ENCODE peak calls at places on chromosome 13, in seven cellular contexts. M is CD8-positive, alpha-beta memory T cell; Q is Caco-2; D is pancreas; X is right cardiac atrium; N is SJCRH30; A is psoas muscle. G is an unnamed sample.
A peak's percentile ranks its signal among the peaks of the same experiment; 100 is the strongest.

GRCh38 chr13:37597477-37597876 is 1.1 kb downstream of the POSTN start:
- DNase-seq in M (no peak), Q (no peak), D (no peak), X (no peak), N (no peak), A (no peak), G (no peak)

GRCh38 chr13:42906257-42906656 is 85.8 kb downstream of the EPSTI1 start:
- DNase-seq in M (no peak), Q (no peak), D (no peak), X (no peak), N (no peak), A (no peak), G (no peak)

GRCh38 chr13:84925443-84925842 is 873.8 kb downstream of the SLITRK6 start:
- DNase-seq in M (no peak), Q (no peak), D (no peak), X (no peak), N (no peak), A (no peak), G (no peak)

GRCh38 chr13:110421696-110422395 is 114.8 kb downstream of the COL4A2 start:
- DNase-seq in M (no peak), Q (no peak), D (no peak), X (no peak), N (no peak), A (no peak), G (no peak)

GRCh38 chr13:75770164-75771145 is 134.3 kb downstream of the LMO7 start:
- DNase-seq in M (no peak), Q (no peak), D (no peak), X (no peak), N (no peak), A (no peak), G (no peak)

GRCh38 chr13:83716121-83716520 is 166.2 kb downstream of the SLITRK1 start:
- DNase-seq in M (no peak), Q (no peak), D (no peak), X (no peak), N (no peak), A (no peak), G (no peak)

GRCh38 chr13:20389696-20390525 is 135.7 kb downstream of the CRYL1 start:
- DNase-seq in M (no peak), Q (no peak), D (no peak), X (no peak), N (no peak), A (no peak), G (no peak)

GRCh38 chr13:74217816-74218215 is 83.6 kb upstream of the KLF12 start:
- DNase-seq in M (no peak), Q (no peak), D (no peak), X (no peak), N (no peak), A (no peak), G (no peak)

GRCh38 chr13:45362939-45363338 is 22.0 kb upstream of the TPT1 start:
- DNase-seq in M (no peak), Q (no peak), D (no peak), X (no peak), N (no peak), A (no peak), G (no peak)

GRCh38 chr13:32264407-32264806 is 50.8 kb downstream of the ZAR1L start:
- DNase-seq in M (no peak), Q (no peak), D (no peak), X (peak; percentile 80), N (no peak), A (peak; percentile 49), G (no peak)

GRCh38 chr13:26558074-26558805 is 757 bp downstream of the WASF3 start:
- DNase-seq in M (no peak), Q (no peak), D (peak; percentile 67), X (peak; percentile 33), N (peak; percentile 32), A (peak; percentile 31), G (no peak)

GRCh38 chr13:40800559-40800958 is 11.1 kb downstream of the SLC25A15 start:
- DNase-seq in M (no peak), Q (no peak), D (no peak), X (no peak), N (no peak), A (no peak), G (no peak)

GRCh38 chr13:112908342-112908741 is 60.7 kb upstream of the MCF2L start:
- DNase-seq in M (no peak), Q (no peak), D (no peak), X (no peak), N (no peak), A (no peak), G (no peak)

GRCh38 chr13:113598481-113598880 is 13.9 kb downstream of the TFDP1 start:
- DNase-seq in M (peak; percentile 4), Q (peak; percentile 12), D (peak; percentile 27), X (no peak), N (no peak), A (no peak), G (peak; percentile 5)

GRCh38 chr13:93559718-93560117 is 333.1 kb downstream of the GPC6 start:
- DNase-seq in M (no peak), Q (no peak), D (no peak), X (no peak), N (peak; percentile 35), A (no peak), G (peak; percentile 41)

GRCh38 chr13:38498271-38498670 is 148.6 kb downstream of the UFM1 start:
- DNase-seq in M (no peak), Q (no peak), D (no peak), X (no peak), N (no peak), A (no peak), G (no peak)

GRCh38 chr13:45623516-45624090 is 8.1 kb upstream of the ERICH6B start:
- DNase-seq in M (no peak), Q (no peak), D (no peak), X (no peak), N (no peak), A (no peak), G (no peak)

GRCh38 chr13:111508902-111509509 is 188.6 kb downstream of the TEX29 start:
- DNase-seq in M (no peak), Q (no peak), D (no peak), X (no peak), N (no peak), A (no peak), G (no peak)

GRCh38 chr13:27079421-27079958 is 92.1 kb downstream of the USP12 start:
- DNase-seq in M (no peak), Q (peak; percentile 56), D (no peak), X (no peak), N (peak; percentile 23), A (no peak), G (no peak)

GRCh38 chr13:98020271-98020670 is 66.8 kb downstream of the IPO5 start:
- DNase-seq in M (no peak), Q (no peak), D (no peak), X (no peak), N (no peak), A (no peak), G (no peak)

GRCh38 chr13:73991884-73992283 is 142.3 kb downstream of the KLF12 start:
- DNase-seq in M (no peak), Q (no peak), D (no peak), X (no peak), N (peak; percentile 35), A (no peak), G (no peak)

GRCh38 chr13:59780058-59780457 is 383.7 kb downstream of the DIAPH3 start:
- DNase-seq in M (no peak), Q (no peak), D (no peak), X (no peak), N (no peak), A (no peak), G (no peak)

GRCh38 chr13:105165449-105166125 is 1369.9 kb downstream of the EFNB2 start:
- DNase-seq in M (no peak), Q (no peak), D (no peak), X (no peak), N (no peak), A (no peak), G (no peak)

GRCh38 chr13:42593719-42594012 is 19.7 kb downstream of the TNFSF11 start:
- DNase-seq in M (no peak), Q (no peak), D (no peak), X (no peak), N (no peak), A (no peak), G (no peak)

DNA sequence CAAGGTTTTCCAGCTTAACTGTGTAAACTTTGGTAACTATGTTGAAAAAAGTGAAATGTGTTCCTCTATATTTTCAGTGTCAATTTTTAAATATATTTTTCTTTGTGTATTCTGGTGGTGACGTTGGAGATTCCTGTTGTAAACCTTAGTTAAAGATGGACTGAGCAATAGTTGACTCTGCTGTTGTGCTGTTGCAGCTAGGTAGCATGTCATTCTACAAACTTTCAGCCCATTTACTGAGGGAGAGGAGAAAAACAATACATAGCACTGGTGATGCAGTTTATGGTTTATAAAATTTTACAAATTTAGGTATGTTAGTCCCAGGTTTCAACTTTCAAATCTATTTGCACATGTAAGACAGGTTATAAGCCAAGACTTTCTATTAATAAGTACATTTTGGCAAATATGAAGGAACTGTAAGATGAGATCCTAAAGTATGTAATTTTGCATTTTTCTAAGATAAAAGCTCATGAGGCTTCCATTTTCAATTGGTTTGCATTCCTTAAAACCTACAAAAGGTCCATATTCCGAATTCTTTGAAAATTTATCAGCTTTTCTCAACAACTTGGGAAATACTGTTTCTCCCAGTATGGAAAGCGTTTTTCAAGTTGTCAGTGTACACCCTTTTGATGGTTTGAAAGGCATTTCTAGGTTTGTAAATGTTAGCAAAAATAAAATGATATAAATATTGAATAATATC is 1.5 kb downstream of the NDFIP2 start:
- DNase-seq in M (no peak), Q (no peak), D (no peak), X (no peak), N (no peak), A (no peak), G (no peak)
- H3K4me3 ChIP-seq in M (no peak overlapping the region), Q (peak overlapping the region; percentile 75), D (peak overlapping the region; percentile 74), X (peak overlapping the region; percentile 84), N (peak overlapping the region; percentile 75), A (peak overlapping the region; percentile 82), G (peak overlapping the region; percentile 98)

GRCh38 chr13:48069573-48069972 is 25.3 kb downstream of the MED4 start:
- DNase-seq in M (no peak), Q (no peak), D (no peak), X (no peak), N (no peak), A (no peak), G (no peak)
- H3K9me3 ChIP-seq in M (no peaks in the 10 kb centered on the region), Q (peaks cover 29% of the 10 kb centered on the region), D (peaks cover 3% of the 10 kb centered on the region), X (no peaks in the 10 kb centered on the region), N (peaks cover 38% of the 10 kb centered on the region), A (peaks cover 47% of the 10 kb centered on the region), G (peaks cover 3% of the 10 kb centered on the region)

GRCh38 chr13:96090240-96091101 is 564 bp downstream of the HS6ST3 start:
- DNase-seq in M (no peak), Q (no peak), D (peak; percentile 77), X (peak; percentile 14), N (peak; percentile 11), A (peak; percentile 10), G (peak; percentile 57)
- H3K4me3 ChIP-seq in M (no peak overlapping the region), Q (peak overlapping the region; percentile 30), D (peak overlapping the region; percentile 50), X (peak overlapping the region; percentile 84), N (peak overlapping the region; percentile 63), A (peak overlapping the region; percentile 61), G (peak overlapping the region; percentile 72)

GRCh38 chr13:18952225-18953016 is 229.2 kb downstream of the TUBA3C start:
- DNase-seq in M (no peak), Q (no peak), D (no peak), X (no peak), N (no peak), A (no peak), G (no peak)
- H3K9me3 ChIP-seq in M (no peaks in the 10 kb centered on the region), Q (peaks cover 6% of the 10 kb centered on the region), D (no peaks in the 10 kb centered on the region), X (no peaks in the 10 kb centered on the region), N (no peaks in the 10 kb centered on the region), A (no peaks in the 10 kb centered on the region), G (peaks cover 3% of the 10 kb centered on the region)